ENCODE peak calls at places on chromosomes 7 and 10, in ten cellular contexts. Q is AG09309; T is endothelial cell; D is heart left ventricle; K is uterus; L is tibial artery; V is brain pericyte; E is NCI-H69; U is IMR-90; X is activated CD4-positive, alpha-beta T cell treated with anti-CD3 and anti-CD28 coated beads, Interleukin-2, amount 50 U/mL, for 1 hour. R is an unnamed sample.

GRCh38 chr7:76358053-76358477 is 726 bp downstream of the YWHAG start:
- DNase-seq in X (peak), E (peak), T (peak), Q (no peak), D (peak), K (peak), U (peak), L (peak), V (no peak), R (no peak)

GRCh38 chr10:86325158-86325557 is 41.4 kb downstream of the GRID1 start:
- DNase-seq in L (no peak), Q (no peak), D (no peak), U (no peak), T (no peak), E (peak), X (no peak), K (no peak), V (no peak), R (no peak)

GRCh38 chr7:98234429-98235147 is 17.4 kb downstream of the TECPR1 start:
- DNase-seq in L (no peak), T (no peak), X (no peak), V (no peak), E (no peak), K (no peak), Q (no peak), U (peak), D (no peak), R (no peak)

GRCh38 chr10:6399879-6400278 is 180.2 kb downstream of the PRKCQ start:
- DNase-seq in Q (no peak), X (no peak), L (no peak), V (no peak), D (no peak), K (no peak), U (no peak), T (no peak), E (no peak), R (no peak)

GRCh38 chr10:112735041-112735690 is 214.9 kb upstream of the TCF7L2 start:
- DNase-seq in D (no peak), K (no peak), Q (no peak), T (no peak), V (no peak), U (no peak), X (no peak), E (no peak), L (no peak), R (no peak)

GRCh38 chr7:73635428-73636200 is 11.3 kb upstream of the MLXIPL start:
- DNase-seq in V (no peak), E (no peak), T (no peak), Q (no peak), U (no peak), L (no peak), D (no peak), K (no peak), X (no peak), R (no peak)

GRCh38 chr7:134695321-134695860 is 48.7 kb downstream of the BPGM start:
- DNase-seq in U (no peak), X (no peak), K (no peak), Q (peak), D (no peak), E (peak), V (peak), L (no peak), T (no peak), R (no peak)

GRCh38 chr10:75294866-75295692 is 59.3 kb upstream of the COMTD1 start:
- DNase-seq in L (peak), X (peak), D (peak), T (peak), U (peak), K (peak), E (peak), Q (peak), V (peak), R (peak)

GRCh38 chr10:79229830-79230562 is 117.3 kb upstream of the PPIF start:
- DNase-seq in T (peak), E (peak), D (no peak), K (no peak), V (no peak), U (peak), X (no peak), Q (no peak), L (no peak), R (no peak)

GRCh38 chr7:46859963-46860475 is 721.9 kb downstream of the TNS3 start:
- DNase-seq in Q (peak), D (no peak), L (no peak), U (peak), V (no peak), E (no peak), T (no peak), X (no peak), K (no peak), R (no peak)

GRCh38 chr10:103645141-103646054 is 151.9 kb downstream of the NEURL1 start:
- DNase-seq in X (no peak), T (no peak), E (no peak), K (peak), D (peak), L (peak), V (no peak), U (peak), Q (peak), R (peak)

GRCh38 chr10:44054046-44054445 is 330.9 kb downstream of the CXCL12 start:
- DNase-seq in E (no peak), L (no peak), K (no peak), V (no peak), T (no peak), U (no peak), D (no peak), Q (no peak), X (no peak), R (no peak)

GRCh38 chr7:80230327-80230726 is 95.7 kb downstream of the GNAI1 start:
- DNase-seq in U (peak), L (no peak), D (no peak), Q (no peak), X (no peak), E (no peak), K (no peak), V (no peak), T (no peak), R (no peak)

GRCh38 chr7:141785711-141786552 is 4.1 kb upstream of the TAS2R5 start:
- DNase-seq in U (peak), E (peak), T (peak), D (no peak), Q (peak), L (no peak), V (peak), K (no peak), X (peak), R (peak)

GRCh38 chr10:23186697-23187096 is 5.4 kb upstream of the PTF1A start:
- DNase-seq in D (no peak), E (no peak), U (no peak), Q (no peak), V (no peak), X (no peak), L (no peak), T (no peak), K (no peak), R (no peak)

GRCh38 chr10:79559726-79560125 is 481 bp downstream of the SFTPA2 start:
- DNase-seq in E (no peak), U (peak), T (no peak), L (no peak), V (no peak), D (no peak), Q (no peak), X (no peak), K (no peak), R (no peak)

GRCh38 chr7:82317257-82317721 is 126.3 kb downstream of the CACNA2D1 start:
- DNase-seq in V (no peak), D (no peak), T (no peak), E (peak), U (no peak), K (no peak), X (no peak), L (no peak), Q (no peak), R (no peak)

GRCh38 chr10:132612571-132613504 is 75.3 kb downstream of the INPP5A start:
- DNase-seq in D (peak), X (no peak), K (no peak), L (no peak), U (peak), T (no peak), V (no peak), E (no peak), Q (no peak), R (no peak)

GRCh38 chr7:95396136-95397032 is at the start of gene PON3:
- DNase-seq in L (no peak), K (no peak), V (no peak), X (no peak), D (no peak), Q (no peak), U (no peak), T (peak), E (peak), R (no peak)

GRCh38 chr7:39613577-39613976 is 9.8 kb upstream of the RALA start:
- DNase-seq in E (no peak), K (no peak), L (no peak), Q (no peak), D (no peak), X (no peak), V (no peak), U (peak), T (no peak), R (peak)

GRCh38 chr10:133007360-133007858 is 65.0 kb upstream of the CFAP46 start:
- DNase-seq in D (no peak), X (no peak), V (no peak), E (no peak), U (no peak), L (no peak), T (no peak), K (no peak), Q (no peak), R (no peak)

R was measured in non-pigmented ciliary epithelial cell.